ENCODE peak calls at places on chromosomes 12 and 14, in four cellular contexts. Y, X, R and P are unnamed samples.

GRCh38 chr12:2836004-2836403 is 1.2 kb upstream of the NRIP2 start:
- DNase-seq in R (no peak), Y (no peak), X (no peak), P (no peak)

GRCh38 chr12:128388461-128388921 is 121.5 kb downstream of the TMEM132C start:
- DNase-seq in Y (no peak), X (no peak), R (no peak), P (no peak)

GRCh38 chr12:117272690-117273089 is 82.4 kb upstream of the FBXO21 start:
- DNase-seq in R (no peak), X (no peak), Y (no peak), P (no peak)

GRCh38 chr14:64966976-64967375 is 5.2 kb downstream of the RAB15 start:
- DNase-seq in Y (no peak), R (no peak), X (no peak), P (no peak)

GRCh38 chr14:35438910-35439713 is 34.6 kb upstream of the NFKBIA start:
- DNase-seq in R (no peak), Y (no peak), X (peak; percentile 31), P (no peak)

GRCh38 chr14:55609681-55610080 is 29.7 kb downstream of the KTN1 start:
- DNase-seq in R (peak; percentile 43), X (no peak), Y (no peak), P (no peak)

GRCh38 chr12:131007031-131007793 is 53.5 kb downstream of the ADGRD1 start:
- DNase-seq in X (no peak), R (no peak), Y (no peak), P (no peak)

GRCh38 chr12:29991924-29992323 is 208.2 kb upstream of the TMTC1 start:
- DNase-seq in R (no peak), X (no peak), Y (no peak), P (no peak)

GRCh38 chr12:1779783-1780182 is 40.6 kb upstream of the LRTM2 start:
- DNase-seq in X (no peak), R (no peak), Y (no peak), P (no peak)

GRCh38 chr14:23103581-23103980 is 1.2 kb downstream of the CIROP start:
- DNase-seq in Y (no peak), X (no peak), R (no peak), P (no peak)

GRCh38 chr12:91507754-91508153 is 325.1 kb upstream of the DCN start:
- DNase-seq in R (no peak), X (no peak), Y (no peak), P (no peak)

GRCh38 chr14:64736271-64737131 is 32.3 kb downstream of the PLEKHG3 start:
- DNase-seq in Y (no peak), X (no peak), R (no peak), P (no peak)

GRCh38 chr12:57864382-57864781 is 17.9 kb upstream of the CTDSP2 start:
- DNase-seq in R (no peak), Y (no peak), X (no peak), P (no peak)

GRCh38 chr12:119546340-119546739 is 47.2 kb upstream of the TMEM233 start:
- DNase-seq in X (no peak), R (no peak), Y (no peak), P (no peak)

GRCh38 chr14:104599446-104599845 is 5.1 kb downstream of the TMEM179 start:
- DNase-seq in X (no peak), Y (no peak), R (no peak), P (no peak)

GRCh38 chr14:26444745-26445144 is 153.1 kb downstream of the NOVA1 start:
- DNase-seq in X (no peak), Y (peak; percentile 1), R (peak; percentile 55), P (no peak)

GRCh38 chr12:39467432-39467870 is 24.5 kb upstream of the KIF21A start:
- DNase-seq in Y (no peak), X (no peak), R (no peak), P (no peak)

GRCh38 chr12:124345795-124346194 is 50.9 kb downstream of the RFLNA start:
- DNase-seq in X (no peak), Y (no peak), R (no peak), P (no peak)

GRCh38 chr12:67052981-67053380 is 216.2 kb upstream of the CAND1 start:
- DNase-seq in R (no peak), Y (no peak), X (no peak), P (no peak)

GRCh38 chr14:101043891-101044290 is 140.4 kb upstream of the RTL1 start:
- DNase-seq in X (no peak), Y (no peak), R (no peak), P (no peak)

GRCh38 chr14:50594577-50595316 is 34.8 kb downstream of the ATL1 start:
- DNase-seq in R (no peak), Y (no peak), X (no peak), P (no peak)

GRCh38 chr12:47835831-47836155 is 16.1 kb upstream of the HDAC7 start:
- DNase-seq in R (no peak), X (no peak), Y (no peak), P (peak; percentile 85)
- H3K9ac ChIP-seq in R (no peak overlapping the region), X (no peak overlapping the region), Y (no peak overlapping the region), P (no peak overlapping the region)

DNA sequence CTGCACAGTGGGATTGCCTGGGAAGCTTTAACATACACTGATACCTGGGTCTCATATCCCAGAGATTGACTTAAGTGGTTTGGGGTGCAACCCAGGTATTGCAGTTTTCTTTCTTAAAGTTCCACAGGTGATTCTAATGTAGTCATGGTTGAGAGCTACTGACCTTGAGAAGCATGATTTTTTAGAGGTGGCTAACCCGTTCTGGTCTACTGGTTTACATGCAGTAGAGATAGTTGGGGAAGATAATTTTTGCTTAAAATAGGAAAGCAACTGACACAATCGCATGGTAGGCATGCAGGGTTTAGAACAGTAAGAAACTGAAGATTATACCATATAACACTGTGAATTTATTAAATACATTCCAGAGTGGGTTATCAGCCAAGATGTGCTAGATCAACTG is 134.2 kb upstream of the DNM1L start:
- DNase-seq in X (no peak), R (no peak), Y (no peak), P (no peak)
- H3K4me1 ChIP-seq in X (no peaks in the 10 kb centered on the region), R (peaks cover 19% of the 10 kb centered on the region), Y (peaks cover 3% of the 10 kb centered on the region), P (peaks cover 10% of the 10 kb centered on the region)

GRCh38 chr12:56243731-56244181 is 13.9 kb downstream of the SLC39A5 start:
- DNase-seq in X (no peak), R (no peak), Y (no peak), P (no peak)
- H3K9ac ChIP-seq in X (no peak overlapping the region), R (no peak overlapping the region), Y (no peak overlapping the region), P (no peak overlapping the region)

GRCh38 chr14:58875613-58876012 is 237.9 kb downstream of the DACT1 start:
- DNase-seq in R (no peak), X (no peak), Y (no peak), P (no peak)
- H3K4me1 ChIP-seq in R (peaks cover 4% of the 10 kb centered on the region), X (peaks cover 7% of the 10 kb centered on the region), Y (no peaks in the 10 kb centered on the region), P (no peaks in the 10 kb centered on the region)

DNA sequence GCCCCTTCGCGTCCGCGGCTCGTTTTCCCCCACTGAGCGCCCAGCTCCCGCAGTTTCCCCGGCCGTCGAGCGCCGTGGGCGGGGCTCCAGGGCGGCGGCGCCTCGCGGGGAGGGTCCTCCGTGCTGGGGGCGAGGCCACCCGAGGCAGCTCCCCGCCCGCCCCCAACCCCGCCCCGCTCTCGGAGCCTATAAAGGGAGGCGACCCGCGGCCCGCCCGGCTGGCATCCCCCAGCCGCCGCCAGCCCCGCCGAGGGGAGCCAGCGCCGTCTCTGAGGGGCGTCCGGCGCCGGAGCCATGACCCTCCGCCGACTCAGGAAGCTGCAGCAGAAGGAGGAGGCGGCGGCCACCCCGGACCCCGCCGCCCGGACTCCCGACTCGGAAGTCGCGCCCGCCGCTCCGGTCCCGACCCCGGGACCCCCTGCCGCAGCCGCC is at the start of gene TAMALIN:
- DNase-seq in R (peak; percentile 68), X (no peak), Y (no peak), P (no peak)
- H3K9ac ChIP-seq in R (peak within 1 kb of the TSS; percentile 94), X (no peak within 1 kb of the TSS), Y (peak within 1 kb of the TSS; percentile 93), P (peak within 1 kb of the TSS; percentile 37)